ENCODE peak calls at places on chromosomes 6 and 20, in seven cellular contexts. One of them, this sample, is unnamed.

GRCh38 chr20:60800185-60800584 is 451.9 kb upstream of the CDH4 start:
- DNase-seq in psoas muscle: no peak
- DNase-seq in IMR-90: no peak
- DNase-seq in ascending aorta: no peak
- DNase-seq in OCI-LY7: no peak
- DNase-seq in mesendoderm: no peak
- DNase-seq in esophagus squamous epithelium: no peak
- DNase-seq in this sample: no peak

GRCh38 chr6:52610745-52611355 is 34.0 kb upstream of the TRAM2 start:
- DNase-seq in IMR-90: peak; percentile 72
- DNase-seq in ascending aorta: no peak
- DNase-seq in esophagus squamous epithelium: no peak
- DNase-seq in mesendoderm: peak; percentile 14
- DNase-seq in psoas muscle: no peak
- DNase-seq in OCI-LY7: no peak
- DNase-seq in this sample: no peak

GRCh38 chr20:57509665-57510237 is 15.2 kb downstream of the CTCFL start:
- DNase-seq in mesendoderm: peak; percentile 40
- DNase-seq in OCI-LY7: peak; percentile 37
- DNase-seq in psoas muscle: no peak
- DNase-seq in ascending aorta: no peak
- DNase-seq in IMR-90: no peak
- DNase-seq in esophagus squamous epithelium: no peak
- DNase-seq in this sample: peak; percentile 44

GRCh38 chr20:50012282-50013263 is 29.8 kb downstream of the SNAI1 start:
- DNase-seq in ascending aorta: no peak
- DNase-seq in mesendoderm: peak; percentile 96
- DNase-seq in IMR-90: no peak
- DNase-seq in esophagus squamous epithelium: no peak
- DNase-seq in OCI-LY7: peak; percentile 94
- DNase-seq in psoas muscle: no peak
- DNase-seq in this sample: no peak

GRCh38 chr6:498795-499231 is 107.3 kb downstream of the IRF4 start:
- DNase-seq in esophagus squamous epithelium: no peak
- DNase-seq in IMR-90: peak; percentile 4
- DNase-seq in mesendoderm: no peak
- DNase-seq in ascending aorta: no peak
- DNase-seq in OCI-LY7: peak; percentile 18
- DNase-seq in psoas muscle: no peak
- DNase-seq in this sample: no peak

GRCh38 chr20:46144626-46145025 is 26.5 kb downstream of the CD40 start:
- DNase-seq in ascending aorta: no peak
- DNase-seq in psoas muscle: no peak
- DNase-seq in OCI-LY7: no peak
- DNase-seq in esophagus squamous epithelium: no peak
- DNase-seq in mesendoderm: no peak
- DNase-seq in IMR-90: no peak
- DNase-seq in this sample: no peak

GRCh38 chr6:119858901-119859300 is 509.3 kb upstream of the MAN1A1 start:
- DNase-seq in esophagus squamous epithelium: no peak
- DNase-seq in mesendoderm: no peak
- DNase-seq in psoas muscle: no peak
- DNase-seq in OCI-LY7: no peak
- DNase-seq in ascending aorta: no peak
- DNase-seq in IMR-90: peak; percentile 0
- DNase-seq in this sample: no peak

GRCh38 chr20:9081423-9081966 is 12.6 kb downstream of the PLCB4 start:
- DNase-seq in IMR-90: peak; percentile 28
- DNase-seq in ascending aorta: no peak
- DNase-seq in esophagus squamous epithelium: no peak
- DNase-seq in mesendoderm: no peak
- DNase-seq in psoas muscle: no peak
- DNase-seq in OCI-LY7: no peak
- DNase-seq in this sample: no peak

GRCh38 chr6:31701666-31702420 is 1.3 kb downstream of the ABHD16A start:
- DNase-seq in ascending aorta: no peak
- DNase-seq in esophagus squamous epithelium: no peak
- DNase-seq in mesendoderm: no peak
- DNase-seq in OCI-LY7: no peak
- DNase-seq in IMR-90: peak; percentile 41
- DNase-seq in psoas muscle: peak; percentile 64
- DNase-seq in this sample: no peak

GRCh38 chr6:161434921-161435411 is 161.1 kb upstream of the AGPAT4 start:
- DNase-seq in mesendoderm: no peak
- DNase-seq in psoas muscle: no peak
- DNase-seq in ascending aorta: no peak
- DNase-seq in esophagus squamous epithelium: no peak
- DNase-seq in IMR-90: peak; percentile 95
- DNase-seq in OCI-LY7: no peak
- DNase-seq in this sample: peak; percentile 59

GRCh38 chr20:54133434-54134427 is 40.1 kb downstream of the CYP24A1 start:
- DNase-seq in ascending aorta: no peak
- DNase-seq in OCI-LY7: no peak
- DNase-seq in mesendoderm: peak; percentile 26
- DNase-seq in esophagus squamous epithelium: no peak
- DNase-seq in psoas muscle: no peak
- DNase-seq in IMR-90: peak; percentile 44
- DNase-seq in this sample: peak; percentile 16

GRCh38 chr20:51043811-51044210 is 20.9 kb upstream of the KCNG1 start:
- DNase-seq in ascending aorta: no peak
- DNase-seq in OCI-LY7: no peak
- DNase-seq in esophagus squamous epithelium: no peak
- DNase-seq in IMR-90: peak; percentile 84
- DNase-seq in psoas muscle: no peak
- DNase-seq in mesendoderm: no peak
- DNase-seq in this sample: no peak

GRCh38 chr6:7073810-7074525 is 33.8 kb upstream of the RREB1 start:
- DNase-seq in psoas muscle: peak; percentile 24
- DNase-seq in ascending aorta: no peak
- DNase-seq in esophagus squamous epithelium: no peak
- DNase-seq in mesendoderm: no peak
- DNase-seq in IMR-90: no peak
- DNase-seq in OCI-LY7: no peak
- DNase-seq in this sample: no peak

GRCh38 chr6:125985967-125986294 is 409 bp upstream of the TRMT11 start:
- DNase-seq in OCI-LY7: no peak
- DNase-seq in esophagus squamous epithelium: no peak
- DNase-seq in psoas muscle: no peak
- DNase-seq in mesendoderm: no peak
- DNase-seq in IMR-90: no peak
- DNase-seq in ascending aorta: no peak
- DNase-seq in this sample: no peak

GRCh38 chr6:143545165-143545564 is 33.6 kb upstream of the FUCA2 start:
- DNase-seq in IMR-90: no peak
- DNase-seq in psoas muscle: no peak
- DNase-seq in OCI-LY7: no peak
- DNase-seq in esophagus squamous epithelium: no peak
- DNase-seq in mesendoderm: no peak
- DNase-seq in ascending aorta: no peak
- DNase-seq in this sample: no peak

DNA sequence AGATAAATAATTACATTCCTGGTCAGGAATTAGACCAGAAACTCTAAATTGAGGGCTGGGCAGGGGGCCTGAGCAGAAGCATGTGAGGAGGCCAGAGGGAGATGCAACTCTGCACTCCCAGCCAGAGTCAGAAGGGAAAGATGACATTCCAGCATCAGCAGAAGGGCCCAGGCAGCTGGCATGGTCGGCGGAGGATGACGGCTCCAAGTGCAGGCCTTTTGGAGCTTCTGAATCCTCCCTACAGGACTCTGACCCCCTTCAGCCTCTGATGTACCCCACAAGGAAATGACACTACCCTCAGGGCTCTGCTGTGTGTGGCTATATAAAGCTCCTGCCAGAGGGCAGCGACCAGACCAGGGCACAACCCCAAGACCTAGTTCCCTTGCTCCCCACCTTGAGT is 1.9 kb downstream of the LRFN2 start:
- DNase-seq in OCI-LY7: no peak
- DNase-seq in IMR-90: no peak
- DNase-seq in mesendoderm: peak; percentile 9
- DNase-seq in ascending aorta: no peak
- DNase-seq in psoas muscle: no peak
- DNase-seq in esophagus squamous epithelium: no peak
- DNase-seq in this sample: no peak
- H3K4me1 ChIP-seq in OCI-LY7: no peaks in the 10 kb centered on the region
- H3K4me1 ChIP-seq in IMR-90: no peaks in the 10 kb centered on the region
- H3K4me1 ChIP-seq in mesendoderm: peaks cover 15% of the 10 kb centered on the region
- H3K4me1 ChIP-seq in ascending aorta: no peaks in the 10 kb centered on the region
- H3K4me1 ChIP-seq in psoas muscle: peaks cover 6% of the 10 kb centered on the region
- H3K4me1 ChIP-seq in esophagus squamous epithelium: peaks cover 14% of the 10 kb centered on the region
- H3K4me1 ChIP-seq in this sample: peaks cover 24% of the 10 kb centered on the region

GRCh38 chr6:163336961-163337360 is 77.6 kb upstream of the QKI start:
- DNase-seq in mesendoderm: no peak
- DNase-seq in psoas muscle: no peak
- DNase-seq in ascending aorta: no peak
- DNase-seq in IMR-90: no peak
- DNase-seq in esophagus squamous epithelium: no peak
- DNase-seq in OCI-LY7: no peak
- DNase-seq in this sample: no peak
- H3K4me1 ChIP-seq in mesendoderm: peaks cover 3% of the 10 kb centered on the region
- H3K4me1 ChIP-seq in psoas muscle: peaks cover 78% of the 10 kb centered on the region
- H3K4me1 ChIP-seq in ascending aorta: peaks cover 13% of the 10 kb centered on the region
- H3K4me1 ChIP-seq in IMR-90: no peaks in the 10 kb centered on the region
- H3K4me1 ChIP-seq in esophagus squamous epithelium: peaks cover 8% of the 10 kb centered on the region
- H3K4me1 ChIP-seq in OCI-LY7: no peaks in the 10 kb centered on the region
- H3K4me1 ChIP-seq in this sample: peaks cover 24% of the 10 kb centered on the region

GRCh38 chr6:109062216-109062615 is 32.4 kb downstream of the SESN1 start:
- DNase-seq in ascending aorta: no peak
- DNase-seq in mesendoderm: no peak
- DNase-seq in IMR-90: no peak
- DNase-seq in esophagus squamous epithelium: no peak
- DNase-seq in psoas muscle: no peak
- DNase-seq in OCI-LY7: no peak
- DNase-seq in this sample: no peak

GRCh38 chr6:109059591-109060021 is 35.0 kb downstream of the SESN1 start:
- DNase-seq in psoas muscle: no peak
- DNase-seq in mesendoderm: no peak
- DNase-seq in ascending aorta: no peak
- DNase-seq in esophagus squamous epithelium: no peak
- DNase-seq in OCI-LY7: peak; percentile 26
- DNase-seq in IMR-90: peak; percentile 24
- DNase-seq in this sample: no peak

GRCh38 chr6:109058620-109059019 is 36.0 kb downstream of the SESN1 start:
- DNase-seq in psoas muscle: no peak
- DNase-seq in OCI-LY7: no peak
- DNase-seq in esophagus squamous epithelium: no peak
- DNase-seq in mesendoderm: no peak
- DNase-seq in IMR-90: no peak
- DNase-seq in ascending aorta: no peak
- DNase-seq in this sample: no peak

GRCh38 chr6:109059148-109059547 is 35.5 kb downstream of the SESN1 start:
- DNase-seq in esophagus squamous epithelium: no peak
- DNase-seq in IMR-90: peak; percentile 28
- DNase-seq in ascending aorta: no peak
- DNase-seq in psoas muscle: no peak
- DNase-seq in mesendoderm: no peak
- DNase-seq in OCI-LY7: no peak
- DNase-seq in this sample: no peak

DNA sequence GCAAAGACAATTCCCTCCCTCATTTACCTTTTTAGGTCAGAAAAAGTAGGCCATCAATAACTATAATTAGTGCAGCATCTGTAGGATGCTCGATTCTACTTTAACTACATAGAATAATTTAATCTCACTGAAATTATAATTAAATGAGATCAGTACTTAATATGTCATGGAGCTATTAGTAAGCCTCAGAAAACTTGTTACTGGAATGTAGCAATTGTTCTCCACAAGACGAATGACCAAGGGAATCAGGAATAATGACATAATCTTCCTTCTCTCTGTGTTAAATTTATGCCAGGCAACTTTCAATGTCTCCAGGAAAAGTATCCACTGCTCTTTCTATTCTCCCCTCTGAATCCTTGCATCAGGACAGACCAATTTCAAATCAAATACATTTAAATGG is 34.1 kb downstream of the SESN1 start:
- DNase-seq in OCI-LY7: no peak
- DNase-seq in ascending aorta: no peak
- DNase-seq in psoas muscle: no peak
- DNase-seq in IMR-90: no peak
- DNase-seq in mesendoderm: no peak
- DNase-seq in esophagus squamous epithelium: no peak
- DNase-seq in this sample: no peak
- H3K4me1 ChIP-seq in OCI-LY7: peaks cover 30% of the 10 kb centered on the region
- H3K4me1 ChIP-seq in ascending aorta: peaks cover 26% of the 10 kb centered on the region
- H3K4me1 ChIP-seq in psoas muscle: peaks cover 61% of the 10 kb centered on the region
- H3K4me1 ChIP-seq in IMR-90: peaks cover 2% of the 10 kb centered on the region
- H3K4me1 ChIP-seq in mesendoderm: no peaks in the 10 kb centered on the region
- H3K4me1 ChIP-seq in esophagus squamous epithelium: no peaks in the 10 kb centered on the region
- H3K4me1 ChIP-seq in this sample: no peaks in the 10 kb centered on the region

GRCh38 chr20:1373614-1374013 is 19.2 kb downstream of the FKBP1A start:
- DNase-seq in IMR-90: no peak
- DNase-seq in esophagus squamous epithelium: no peak
- DNase-seq in psoas muscle: no peak
- DNase-seq in mesendoderm: no peak
- DNase-seq in OCI-LY7: no peak
- DNase-seq in ascending aorta: no peak
- DNase-seq in this sample: no peak
- H3K4me1 ChIP-seq in IMR-90: peaks cover 36% of the 10 kb centered on the region
- H3K4me1 ChIP-seq in esophagus squamous epithelium: peaks cover 4% of the 10 kb centered on the region
- H3K4me1 ChIP-seq in psoas muscle: peaks cover 68% of the 10 kb centered on the region
- H3K4me1 ChIP-seq in mesendoderm: no peaks in the 10 kb centered on the region
- H3K4me1 ChIP-seq in OCI-LY7: peaks cover 23% of the 10 kb centered on the region
- H3K4me1 ChIP-seq in ascending aorta: peaks cover 41% of the 10 kb centered on the region
- H3K4me1 ChIP-seq in this sample: peaks cover 9% of the 10 kb centered on the region

GRCh38 chr6:90440586-90441338 is 144.1 kb upstream of the BACH2 start:
- DNase-seq in ascending aorta: no peak
- DNase-seq in OCI-LY7: no peak
- DNase-seq in mesendoderm: no peak
- DNase-seq in psoas muscle: no peak
- DNase-seq in esophagus squamous epithelium: no peak
- DNase-seq in IMR-90: no peak
- DNase-seq in this sample: peak; percentile 34
- H3K4me1 ChIP-seq in ascending aorta: peaks cover 2% of the 10 kb centered on the region
- H3K4me1 ChIP-seq in OCI-LY7: no peaks in the 10 kb centered on the region
- H3K4me1 ChIP-seq in mesendoderm: no peaks in the 10 kb centered on the region
- H3K4me1 ChIP-seq in psoas muscle: no peaks in the 10 kb centered on the region
- H3K4me1 ChIP-seq in esophagus squamous epithelium: no peaks in the 10 kb centered on the region
- H3K4me1 ChIP-seq in IMR-90: no peaks in the 10 kb centered on the region
- H3K4me1 ChIP-seq in this sample: peaks cover 63% of the 10 kb centered on the region

DNA sequence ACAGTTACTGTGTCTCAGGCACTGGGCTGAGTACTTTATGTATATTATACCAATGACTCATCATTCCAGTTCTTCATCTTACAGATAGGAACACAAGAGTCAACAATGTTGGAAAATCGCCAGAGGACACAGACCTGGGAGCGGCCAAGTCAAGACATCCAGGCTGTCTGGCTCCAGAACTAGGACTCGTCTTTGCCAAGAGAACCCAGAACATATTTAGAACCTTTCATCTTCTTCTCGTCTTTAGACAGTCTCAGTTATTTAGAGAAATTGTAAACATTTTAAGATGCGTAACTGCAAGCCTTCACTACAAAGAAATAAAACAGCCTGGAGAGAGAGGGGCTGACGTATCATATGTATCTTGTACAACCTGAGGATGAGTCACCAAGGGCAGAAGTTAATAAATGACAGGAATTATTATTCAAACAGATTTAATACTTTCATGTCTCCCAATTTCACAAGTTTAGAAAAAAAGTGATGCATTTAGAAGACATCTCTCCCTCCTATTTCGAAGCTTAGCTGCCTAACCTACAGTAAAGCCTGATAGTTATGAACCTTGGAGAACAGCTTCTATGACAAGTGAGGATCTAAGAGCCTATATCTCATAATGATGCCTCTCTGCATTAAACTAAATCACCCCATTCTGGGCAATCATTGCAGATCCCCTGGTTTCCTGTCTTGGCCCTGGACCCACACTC is 43.4 kb downstream of the SLC22A3 start:
- DNase-seq in OCI-LY7: no peak
- DNase-seq in esophagus squamous epithelium: no peak
- DNase-seq in IMR-90: no peak
- DNase-seq in ascending aorta: no peak
- DNase-seq in mesendoderm: no peak
- DNase-seq in psoas muscle: no peak
- DNase-seq in this sample: no peak
- H3K4me1 ChIP-seq in OCI-LY7: no peaks in the 10 kb centered on the region
- H3K4me1 ChIP-seq in esophagus squamous epithelium: peaks cover 36% of the 10 kb centered on the region
- H3K4me1 ChIP-seq in IMR-90: no peaks in the 10 kb centered on the region
- H3K4me1 ChIP-seq in ascending aorta: peaks cover 47% of the 10 kb centered on the region
- H3K4me1 ChIP-seq in mesendoderm: peaks cover 4% of the 10 kb centered on the region
- H3K4me1 ChIP-seq in psoas muscle: peaks cover 13% of the 10 kb centered on the region
- H3K4me1 ChIP-seq in this sample: peaks cover 2% of the 10 kb centered on the region